ENCODE peak calls at places on chromosomes 7 and 10, in ten cellular contexts. V is COR-L47; Y is H4; C is HTR-8/SVneo; O is Caco-2; J is fibroblast of mammary gland; D is left ventricle myocardium superior; P is HT1080; N is stimulated activated CD4-positive, alpha-beta T cell treated with anti-CD3 and anti-CD28 coated beads, Interleukin-1b, Interleukin-23, amount 100 ng/mL, for 24 hours; B is Right ventricle myocardium superior. R is an unnamed sample.

GRCh38 chr7:98573816-98574215 is 43.3 kb upstream of the NPTX2 start:
- DNase-seq in V (no peak), Y (no peak), C (no peak), O (no peak), J (no peak), D (no peak), P (no peak), N (no peak), B (no peak), R (no peak)

GRCh38 chr10:104197364-104197763 is 34.8 kb downstream of the CFAP43 start:
- DNase-seq in V (peak), Y (no peak), C (no peak), O (no peak), J (no peak), D (no peak), P (no peak), N (no peak), B (no peak), R (no peak)

GRCh38 chr10:17476073-17476472 is 21.7 kb upstream of the ST8SIA6 start:
- DNase-seq in V (no peak), Y (no peak), C (no peak), O (no peak), J (no peak), D (no peak), P (no peak), N (no peak), B (no peak), R (no peak)

GRCh38 chr7:6392712-6393666 is 54.8 kb downstream of the DAGLB start:
- DNase-seq in V (no peak), Y (peak), C (peak), O (no peak), J (peak), D (peak), P (peak), N (no peak), B (peak), R (peak)

GRCh38 chr10:132640326-132641125 is 102.9 kb downstream of the INPP5A start:
- DNase-seq in V (no peak), Y (no peak), C (no peak), O (no peak), J (no peak), D (no peak), P (no peak), N (no peak), B (no peak), R (no peak)

GRCh38 chr7:18558503-18558902 is 63.0 kb downstream of the HDAC9 start:
- DNase-seq in V (no peak), Y (peak), C (no peak), O (no peak), J (peak), D (no peak), P (peak), N (no peak), B (no peak), R (no peak)

GRCh38 chr7:117025891-117026290 is 72.6 kb downstream of the ST7 start:
- DNase-seq in V (no peak), Y (no peak), C (no peak), O (no peak), J (peak), D (no peak), P (peak), N (no peak), B (no peak), R (no peak)

GRCh38 chr7:47049234-47049774 is 532.6 kb downstream of the TNS3 start:
- DNase-seq in V (no peak), Y (no peak), C (no peak), O (no peak), J (no peak), D (no peak), P (no peak), N (no peak), B (no peak), R (no peak)

GRCh38 chr7:30896783-30897617 is 14.7 kb upstream of the AQP1 start:
- DNase-seq in V (no peak), Y (no peak), C (no peak), O (peak), J (no peak), D (no peak), P (no peak), N (no peak), B (no peak), R (no peak)

GRCh38 chr10:29395409-29395808 is 106.5 kb downstream of the LYZL1 start:
- DNase-seq in V (no peak), Y (no peak), C (no peak), O (no peak), J (no peak), D (no peak), P (no peak), N (no peak), B (no peak), R (no peak)

GRCh38 chr10:83990126-83990525 is 149.2 kb upstream of the GHITM start:
- DNase-seq in V (no peak), Y (no peak), C (no peak), O (no peak), J (no peak), D (no peak), P (no peak), N (no peak), B (no peak), R (no peak)

GRCh38 chr7:107854989-107855388 is 36.0 kb upstream of the DLD start:
- DNase-seq in V (no peak), Y (peak), C (no peak), O (no peak), J (peak), D (no peak), P (peak), N (no peak), B (no peak), R (no peak)

GRCh38 chr10:98364432-98365102 is 50.4 kb downstream of the PYROXD2 start:
- DNase-seq in V (no peak), Y (no peak), C (no peak), O (no peak), J (no peak), D (no peak), P (no peak), N (no peak), B (no peak), R (no peak)

GRCh38 chr10:71527135-71527534 is 130.4 kb downstream of the CDH23 start:
- DNase-seq in V (no peak), Y (no peak), C (no peak), O (no peak), J (no peak), D (no peak), P (no peak), N (no peak), B (no peak), R (no peak)

GRCh38 chr10:80501913-80502521 is 35.7 kb upstream of the SH2D4B start:
- DNase-seq in V (no peak), Y (no peak), C (no peak), O (no peak), J (peak), D (no peak), P (no peak), N (no peak), B (no peak), R (no peak)

GRCh38 chr10:3805227-3805790 is 20.3 kb upstream of the KLF6 start:
- DNase-seq in V (no peak), Y (peak), C (no peak), O (peak), J (peak), D (no peak), P (peak), N (no peak), B (no peak), R (no peak)

GRCh38 chr10:59674211-59674836 is 35.3 kb downstream of the SLC16A9 start:
- DNase-seq in V (no peak), Y (no peak), C (no peak), O (peak), J (peak), D (no peak), P (peak), N (no peak), B (no peak), R (no peak)

GRCh38 chr7:25093268-25093802 is 31.7 kb downstream of the CYCS start:
- DNase-seq in V (peak), Y (peak), C (peak), O (peak), J (peak), D (peak), P (peak), N (peak), B (peak), R (no peak)

GRCh38 chr7:7434379-7434778 is 101.3 kb downstream of the COL28A1 start:
- DNase-seq in V (no peak), Y (no peak), C (no peak), O (no peak), J (no peak), D (no peak), P (no peak), N (no peak), B (no peak), R (no peak)

GRCh38 chr7:23544913-23545354 is 13.2 kb upstream of the TRA2A start:
- DNase-seq in V (peak), Y (peak), C (no peak), O (peak), J (peak), D (no peak), P (peak), N (no peak), B (no peak), R (no peak)

GRCh38 chr7:47531584-47532492 is 50.1 kb downstream of the TNS3 start:
- DNase-seq in V (no peak), Y (no peak), C (no peak), O (no peak), J (no peak), D (no peak), P (no peak), N (no peak), B (no peak), R (no peak)

GRCh38 chr7:147570390-147570789 is 1020.2 kb upstream of the C7orf33 start:
- DNase-seq in V (no peak), Y (no peak), C (no peak), O (no peak), J (no peak), D (no peak), P (peak), N (no peak), B (no peak), R (no peak)

GRCh38 chr10:511101-511848 is 178.2 kb downstream of the DIP2C start:
- DNase-seq in V (peak), Y (peak), C (peak), O (peak), J (peak), D (peak), P (peak), N (peak), B (peak), R (peak)

GRCh38 chr7:137120690-137121089 is 222.8 kb downstream of the PTN start:
- DNase-seq in V (no peak), Y (no peak), C (no peak), O (no peak), J (no peak), D (no peak), P (no peak), N (no peak), B (no peak), R (no peak)

GRCh38 chr7:4682621-4683042 is 537 bp downstream of the FOXK1 start:
- DNase-seq in V (peak), Y (peak), C (no peak), O (peak), J (no peak), D (peak), P (no peak), N (no peak), B (peak), R (no peak)

GRCh38 chr10:38143587-38143986 is 49.5 kb downstream of the ZNF37A start:
- DNase-seq in V (no peak), Y (no peak), C (no peak), O (no peak), J (peak), D (no peak), P (peak), N (no peak), B (no peak), R (no peak)

GRCh38 chr10:52229271-52229931 is 84.7 kb upstream of the DKK1 start:
- DNase-seq in V (no peak), Y (no peak), C (no peak), O (no peak), J (peak), D (no peak), P (peak), N (no peak), B (no peak), R (no peak)

R was measured in brain pericyte.